ENCODE peak calls at places on chromosomes 3 and 15, in nine cellular contexts. K, V, Z, Q, O, B, L, S and E are unnamed samples.
A peak's percentile ranks its signal among the peaks of the same experiment; 100 is the strongest.

GRCh38 chr15:91067026-91067425 is 33.0 kb upstream of the SV2B start:
- DNase-seq in K (no peak), V (no peak), Z (no peak), Q (no peak), O (no peak), B (no peak), L (no peak), S (no peak), E (no peak)

GRCh38 chr15:27358751-27359434 is 387.9 kb downstream of the GABRG3 start:
- DNase-seq in K (no peak), V (no peak), Z (peak; percentile 46), Q (no peak), O (no peak), B (no peak), L (no peak), S (no peak), E (no peak)

GRCh38 chr15:56919708-56920637 is 1.5 kb downstream of the TCF12 start:
- DNase-seq in K (no peak), V (peak; percentile 28), Z (no peak), Q (peak; percentile 10), O (no peak), B (peak; percentile 36), L (no peak), S (no peak), E (no peak)

GRCh38 chr3:54046677-54047214 is 75.6 kb upstream of the CACNA2D3 start:
- DNase-seq in K (no peak), V (no peak), Z (no peak), Q (peak; percentile 0), O (peak; percentile 0), B (no peak), L (no peak), S (no peak), E (no peak)

GRCh38 chr15:34582461-34583357 is 742 bp downstream of the GOLGA8B start:
- DNase-seq in K (peak; percentile 32), V (peak; percentile 44), Z (peak; percentile 26), Q (peak; percentile 30), O (no peak), B (no peak), L (peak; percentile 50), S (no peak), E (no peak)

GRCh38 chr3:73622135-73622534 is 2.6 kb downstream of the PDZRN3 start:
- DNase-seq in K (no peak), V (peak; percentile 46), Z (peak; percentile 57), Q (peak; percentile 47), O (no peak), B (peak; percentile 76), L (no peak), S (no peak), E (no peak)

GRCh38 chr3:194251461-194251860 is 99.7 kb downstream of the CPN2 start:
- DNase-seq in K (no peak), V (no peak), Z (no peak), Q (no peak), O (no peak), B (no peak), L (no peak), S (no peak), E (no peak)

GRCh38 chr3:53803124-53803815 is 42.9 kb downstream of the CHDH start:
- DNase-seq in K (no peak), V (no peak), Z (no peak), Q (no peak), O (no peak), B (no peak), L (no peak), S (no peak), E (no peak)

GRCh38 chr15:95737051-95737450 is 593.4 kb upstream of the NR2F2 start:
- DNase-seq in K (no peak), V (no peak), Z (no peak), Q (no peak), O (no peak), B (no peak), L (no peak), S (no peak), E (no peak)

GRCh38 chr15:78398076-78398825 is 39.8 kb upstream of the IREB2 start:
- DNase-seq in K (no peak), V (no peak), Z (no peak), Q (no peak), O (no peak), B (no peak), L (no peak), S (no peak), E (peak; percentile 40)

GRCh38 chr3:120369000-120369399 is 19.8 kb upstream of the LRRC58 start:
- DNase-seq in K (no peak), V (no peak), Z (peak; percentile 10), Q (no peak), O (no peak), B (no peak), L (no peak), S (no peak), E (no peak)

GRCh38 chr3:168870892-168871291 is 775.2 kb upstream of the GOLIM4 start:
- DNase-seq in K (no peak), V (no peak), Z (no peak), Q (peak; percentile 28), O (no peak), B (no peak), L (no peak), S (no peak), E (no peak)

GRCh38 chr3:113662824-113663223 is 33.6 kb downstream of the USF3 start:
- DNase-seq in K (no peak), V (no peak), Z (no peak), Q (no peak), O (no peak), B (no peak), L (no peak), S (no peak), E (no peak)

GRCh38 chr3:65028024-65028423 is 340.2 kb upstream of the ADAMTS9 start:
- DNase-seq in K (no peak), V (no peak), Z (no peak), Q (no peak), O (no peak), B (no peak), L (no peak), S (no peak), E (no peak)

GRCh38 chr15:90531147-90531546 is 1.4 kb downstream of the CRTC3 start:
- DNase-seq in K (no peak), V (no peak), Z (no peak), Q (no peak), O (no peak), B (no peak), L (no peak), S (no peak), E (no peak)

GRCh38 chr3:177362646-177363045 is 165.4 kb upstream of the TBL1XR1 start:
- DNase-seq in K (no peak), V (peak; percentile 40), Z (no peak), Q (no peak), O (no peak), B (no peak), L (no peak), S (no peak), E (no peak)

GRCh38 chr3:81419196-81419595 is 342.2 kb downstream of the GBE1 start:
- DNase-seq in K (no peak), V (no peak), Z (no peak), Q (peak; percentile 2), O (no peak), B (no peak), L (no peak), S (no peak), E (no peak)
- TF ChIP-seq CTCF in K (no peak), V (peak; percentile 9), Z (peak; percentile 59), Q (peak; percentile 25), O (peak; percentile 54), B (peak; percentile 63), L (no peak), S (peak; percentile 67), E (peak; percentile 92)

DNA sequence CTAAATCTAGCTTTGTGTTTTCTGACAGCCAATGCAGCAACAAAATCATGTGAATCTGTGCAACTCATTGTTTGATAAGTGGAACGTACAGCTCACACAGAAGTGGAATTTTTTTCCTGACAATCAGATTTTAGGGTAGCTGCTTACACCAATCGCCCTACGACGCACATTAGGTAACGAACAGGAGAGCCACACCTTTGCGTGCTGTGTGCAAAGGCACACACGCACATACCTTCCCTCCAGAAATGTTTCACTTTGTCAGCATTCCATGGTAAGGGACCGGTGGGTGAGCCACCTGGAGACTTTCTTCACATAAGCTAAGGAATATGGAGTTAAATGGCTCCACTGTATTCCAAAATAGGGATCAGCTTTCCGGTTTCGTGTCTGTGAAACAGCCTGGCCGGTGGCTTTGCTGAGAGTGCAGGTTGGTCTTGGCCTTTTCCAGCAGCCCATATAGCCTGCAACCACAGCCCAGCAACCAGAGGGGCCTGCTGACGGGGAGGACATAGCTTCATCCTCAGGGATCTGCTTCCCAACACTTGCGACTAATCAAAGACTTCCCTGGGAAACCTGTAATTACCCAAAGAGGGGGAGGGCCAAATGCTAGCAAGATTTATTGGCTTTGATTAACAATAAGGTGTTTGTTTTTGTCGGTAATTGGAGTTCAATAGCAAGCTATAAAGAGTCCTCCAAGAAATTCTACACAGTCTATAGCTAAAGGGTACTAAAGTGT is 145.3 kb downstream of the ADAMTS17 start:
- DNase-seq in K (no peak), V (no peak), Z (no peak), Q (no peak), O (no peak), B (no peak), L (no peak), S (no peak), E (no peak)
- TF ChIP-seq CTCF in K (no peak), V (no peak), Z (no peak), Q (no peak), O (no peak), B (no peak), L (no peak), S (no peak), E (no peak)

GRCh38 chr3:185820973-185821758 is 3.7 kb downstream of the IGF2BP2 start:
- DNase-seq in K (no peak), V (no peak), Z (no peak), Q (peak; percentile 82), O (peak; percentile 74), B (no peak), L (no peak), S (no peak), E (no peak)

GRCh38 chr3:185813691-185814215 is 11.1 kb downstream of the IGF2BP2 start:
- DNase-seq in K (no peak), V (no peak), Z (no peak), Q (peak; percentile 78), O (no peak), B (no peak), L (no peak), S (no peak), E (no peak)

GRCh38 chr3:185818267-185818875 is 6.5 kb downstream of the IGF2BP2 start:
- DNase-seq in K (no peak), V (no peak), Z (no peak), Q (no peak), O (no peak), B (no peak), L (no peak), S (no peak), E (no peak)

GRCh38 chr3:185813205-185813604 is 11.6 kb downstream of the IGF2BP2 start:
- DNase-seq in K (no peak), V (no peak), Z (no peak), Q (no peak), O (no peak), B (no peak), L (no peak), S (no peak), E (no peak)

GRCh38 chr3:185815391-185816282 is 9.2 kb downstream of the IGF2BP2 start:
- DNase-seq in K (no peak), V (no peak), Z (no peak), Q (no peak), O (no peak), B (no peak), L (no peak), S (no peak), E (no peak)
- TF ChIP-seq CTCF in K (no peak), V (no peak), Z (no peak), Q (no peak), O (no peak), B (no peak), L (no peak), S (no peak), E (no peak)

GRCh38 chr3:8501388-8502131 is at the start of gene LMCD1:
- DNase-seq in K (peak; percentile 64), V (peak; percentile 95), Z (peak; percentile 88), Q (peak; percentile 96), O (peak; percentile 87), B (peak; percentile 97), L (peak; percentile 82), S (peak; percentile 97), E (peak; percentile 99)
- TF ChIP-seq CTCF in K (no peak), V (peak; percentile 33), Z (peak; percentile 38), Q (no peak), O (peak; percentile 51), B (no peak), L (no peak), S (no peak), E (peak; percentile 56)